ENCODE peak calls at places on chromosomes 12 and 14, in eight cellular contexts. A is GM23248, T is osteoblast, R is A549, N is transverse colon, Y is PC-3, W is body of pancreas, O is psoas muscle. P is an unnamed sample. For H3K4me1, the result is how much of the 10 kb centered on the place peaks cover.

GRCh38 chr12:81800298-81801148 is 41.4 kb upstream of the PPFIA2 start:
- DNase-seq in Y (no peak), O (no peak), R (no peak), T (no peak), A (peak), W (no peak), N (no peak), P (no peak)

GRCh38 chr14:34420547-34421150 is 41.4 kb downstream of the SPTSSA start:
- DNase-seq in T (no peak), R (no peak), A (no peak), N (no peak), W (no peak), Y (no peak), O (no peak), P (no peak)

GRCh38 chr12:103742349-103742784 is 98.7 kb downstream of the NT5DC3 start:
- DNase-seq in A (peak), Y (peak), N (peak), R (no peak), T (no peak), O (no peak), W (peak), P (no peak)

GRCh38 chr12:89768586-89769482 is 60.2 kb upstream of the ATP2B1 start:
- DNase-seq in T (peak), O (no peak), N (peak), R (peak), A (peak), Y (peak), W (no peak), P (no peak)

GRCh38 chr12:75739916-75740315 is 228.5 kb upstream of the KRR1 start:
- DNase-seq in T (no peak), W (no peak), O (no peak), R (no peak), N (no peak), Y (no peak), A (no peak), P (no peak)

GRCh38 chr12:26636710-26637328 is 196.2 kb downstream of the ITPR2 start:
- DNase-seq in R (peak), O (no peak), N (no peak), T (peak), A (peak), Y (peak), W (peak), P (no peak)

GRCh38 chr12:75120202-75120774 is 89.4 kb downstream of the KCNC2 start:
- DNase-seq in O (no peak), R (no peak), T (no peak), Y (no peak), N (no peak), W (no peak), A (no peak), P (no peak)

GRCh38 chr14:94051115-94051514 is 25.0 kb downstream of the OTUB2 start:
- DNase-seq in N (peak), O (no peak), R (no peak), A (peak), Y (peak), W (no peak), T (no peak), P (no peak)

GRCh38 chr12:19739195-19739776 is 300.0 kb downstream of the AEBP2 start:
- DNase-seq in Y (peak), R (peak), N (peak), W (peak), T (peak), A (peak), O (no peak), P (no peak)

GRCh38 chr12:79566452-79566851 is 124.3 kb downstream of the PAWR start:
- DNase-seq in A (no peak), N (no peak), R (no peak), W (no peak), T (peak), O (no peak), Y (peak), P (no peak)

GRCh38 chr12:108668532-108668931 is 34.8 kb upstream of the SELPLG start:
- DNase-seq in O (no peak), N (no peak), A (peak), T (no peak), R (no peak), Y (no peak), W (no peak), P (no peak)

GRCh38 chr12:75585309-75585708 is 73.9 kb upstream of the KRR1 start:
- DNase-seq in Y (peak), N (no peak), T (no peak), O (no peak), A (peak), R (peak), W (no peak), P (no peak)

GRCh38 chr12:114835031-114835430 is 151.1 kb upstream of the TBX3 start:
- DNase-seq in W (no peak), N (no peak), A (peak), T (no peak), Y (peak), R (no peak), O (no peak), P (no peak)

GRCh38 chr14:36807727-36808126 is 146.1 kb downstream of the PAX9 start:
- DNase-seq in Y (no peak), R (no peak), O (no peak), A (no peak), T (no peak), N (no peak), W (no peak), P (no peak)

GRCh38 chr14:65103150-65103760 is 938 bp upstream of the MAX start:
- DNase-seq in T (no peak), O (no peak), N (no peak), W (peak), Y (peak), A (peak), R (peak), P (no peak)

GRCh38 chr14:31261859-31262739 is 54.5 kb upstream of the HECTD1 start:
- DNase-seq in T (peak), A (peak), Y (peak), W (peak), N (no peak), R (no peak), O (no peak), P (no peak)

GRCh38 chr14:74634964-74635363 is 22.9 kb upstream of the LTBP2 start:
- DNase-seq in R (no peak), W (no peak), A (no peak), Y (no peak), T (no peak), N (no peak), O (no peak), P (no peak)

GRCh38 chr12:87784350-87784749 is 244.9 kb downstream of the C12orf50 start:
- DNase-seq in O (no peak), A (no peak), Y (no peak), T (no peak), W (no peak), N (no peak), R (no peak), P (no peak)

GRCh38 chr14:100117026-100117425 is 42.4 kb downstream of the DEGS2 start:
- DNase-seq in T (peak), O (peak), N (no peak), R (no peak), Y (no peak), A (no peak), W (no peak), P (no peak)

GRCh38 chr12:27807063-27807703 is 27.1 kb upstream of the MANSC4 start:
- DNase-seq in O (no peak), Y (no peak), W (no peak), N (no peak), A (no peak), T (no peak), R (no peak), P (no peak)

GRCh38 chr12:49293056-49293956 is 1.6 kb upstream of the PRPH start:
- DNase-seq in W (peak), R (no peak), Y (no peak), A (no peak), O (peak), T (peak), N (no peak), P (peak)

GRCh38 chr14:92928961-92929688 is 6.2 kb downstream of the CHGA start:
- DNase-seq in A (no peak), Y (no peak), N (no peak), W (no peak), R (no peak), T (no peak), O (no peak), P (no peak)

GRCh38 chr14:75063013-75063412 is 811 bp downstream of the ACYP1 start:
- DNase-seq in A (peak), N (no peak), Y (no peak), O (no peak), T (no peak), R (no peak), W (no peak), P (no peak)

GRCh38 chr12:4037747-4038312 is 164.6 kb upstream of the PARP11 start:
- DNase-seq in Y (peak), A (peak), T (peak), W (peak), O (no peak), R (peak), N (peak), P (no peak)

GRCh38 chr12:51926064-51926632 is 18.8 kb downstream of the ACVRL1 start:
- DNase-seq in A (no peak), Y (no peak), O (no peak), R (no peak), T (no peak), W (no peak), N (no peak), P (no peak)

GRCh38 chr12:9668141-9669018 is 1.1 kb upstream of the CLEC2D start:
- DNase-seq in A (peak), N (no peak), T (no peak), R (no peak), Y (no peak), O (no peak), W (no peak), P (no peak)

GRCh38 chr12:43079481-43079880 is 472.5 kb downstream of the ADAMTS20 start:
- DNase-seq in O (no peak), T (no peak), W (no peak), A (no peak), N (no peak), R (no peak), Y (no peak), P (no peak)

GRCh38 chr12:646303-647038 is 16.8 kb downstream of the NINJ2 start:
- DNase-seq in W (peak), R (no peak), N (no peak), A (peak), T (peak), Y (no peak), O (peak), P (peak)

GRCh38 chr12:52333321-52333720 is 12.1 kb upstream of the KRT83 start:
- DNase-seq in Y (no peak), T (no peak), W (no peak), R (no peak), A (no peak), O (no peak), N (no peak), P (no peak)

GRCh38 chr12:102548543-102548942 is 68.2 kb upstream of the IGF1 start:
- DNase-seq in T (no peak), W (peak), O (peak), Y (no peak), A (no peak), N (no peak), R (no peak), P (no peak)

GRCh38 chr14:104826858-104827172 is 25.9 kb downstream of the ZBTB42 start:
- DNase-seq in A (no peak), T (no peak), O (no peak), N (no peak), Y (no peak), R (no peak), W (no peak), P (no peak)

GRCh38 chr14:40058916-40059897 is 627.0 kb upstream of the FBXO33 start:
- DNase-seq in R (no peak), A (no peak), T (no peak), O (no peak), N (no peak), Y (peak), W (no peak), P (no peak)

GRCh38 chr12:121391619-121392324 is 8.1 kb upstream of the RNF34 start:
- DNase-seq in Y (no peak), W (no peak), O (no peak), N (peak), A (peak), R (no peak), T (no peak), P (no peak)

GRCh38 chr12:30251546-30251945 is 444.1 kb downstream of the IPO8 start:
- DNase-seq in T (no peak), O (no peak), A (no peak), N (no peak), Y (no peak), W (no peak), R (no peak), P (no peak)
- H3K4me3 ChIP-seq in T (no peak), O (no peak), A (no peak), N (no peak), Y (no peak), W (no peak), R (no peak), P (no peak)

DNA sequence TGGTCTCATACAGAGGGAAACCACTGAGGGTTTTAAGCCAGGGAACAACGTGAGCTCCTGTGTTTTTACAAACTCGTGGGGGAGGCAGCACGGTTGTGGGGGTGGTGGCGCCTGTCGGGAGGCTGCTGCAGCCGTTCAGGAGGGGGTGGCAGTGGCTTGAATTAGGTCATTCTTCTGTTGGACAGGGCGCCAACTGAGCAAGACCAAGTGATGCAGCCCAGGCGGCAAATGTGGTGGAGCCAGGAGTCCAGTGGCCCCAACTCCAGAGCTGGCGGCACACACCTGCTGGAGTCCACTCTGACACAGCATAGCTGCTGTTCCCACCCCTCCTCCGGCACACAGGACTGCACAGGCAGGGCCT is 27.8 kb downstream of the FBRSL1 start:
- DNase-seq in Y (no peak), T (no peak), O (no peak), A (no peak), N (no peak), W (peak), R (no peak), P (no peak)
- H3K4me1 ChIP-seq in Y (under half), T (under half), O (under half), A (under half), N (under half), W (half or more), R (under half), P (under half)

DNA sequence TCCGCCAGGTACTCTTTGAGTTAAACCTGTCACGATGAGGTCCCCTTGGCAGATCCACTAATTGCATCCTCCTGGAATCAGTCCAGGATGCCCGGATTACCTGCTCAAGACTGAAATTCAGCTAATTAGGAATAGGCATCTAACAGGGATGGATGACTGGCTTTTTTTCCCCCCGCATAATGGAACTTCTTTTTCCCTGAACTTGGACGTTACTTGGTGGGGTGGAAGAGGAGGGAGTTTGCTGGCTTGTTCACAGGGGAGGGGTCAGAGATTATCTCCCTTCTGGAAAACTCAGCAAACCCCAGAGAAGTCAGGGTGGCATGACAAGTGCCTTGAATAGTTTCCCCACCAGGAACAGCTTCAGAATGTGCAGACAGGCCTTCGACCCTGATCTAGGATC is 142.3 kb downstream of the SMOC1 start:
- DNase-seq in Y (no peak), W (no peak), T (no peak), O (no peak), A (no peak), N (no peak), R (no peak), P (no peak)
- H3K27ac ChIP-seq in Y (no peak), W (no peak), T (no peak), O (no peak), A (no peak), N (no peak), R (peak), P (no peak)

DNA sequence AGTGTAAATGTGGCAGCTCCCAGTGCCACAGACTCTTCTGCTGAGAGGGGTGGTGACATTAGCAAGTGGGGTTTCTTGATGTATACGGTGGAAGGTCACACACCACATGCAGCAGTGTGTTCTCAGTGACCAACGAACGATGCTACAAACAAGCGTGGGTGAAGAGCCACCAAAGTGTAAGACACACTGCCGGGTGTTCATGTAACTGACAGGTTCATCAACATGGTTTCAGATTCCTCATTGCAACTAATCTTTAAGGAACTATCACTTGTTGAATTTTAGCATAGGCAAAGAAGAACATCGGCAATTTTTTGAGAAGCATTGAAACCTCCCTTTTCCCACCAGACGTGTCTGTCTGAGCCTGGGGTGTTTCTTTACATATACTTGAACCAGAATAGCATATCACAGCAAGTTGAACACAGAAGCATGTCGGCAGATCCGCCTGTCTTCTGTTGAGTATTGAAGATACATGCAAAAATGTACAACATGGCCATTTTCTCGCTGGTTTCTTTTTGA is 58.8 kb downstream of the PPP2R5C start:
- DNase-seq in R (no peak), W (no peak), A (no peak), Y (no peak), N (no peak), O (no peak), T (no peak), P (no peak)
- H3K4me3 ChIP-seq in R (no peak), W (no peak), A (no peak), Y (no peak), N (no peak), O (no peak), T (no peak), P (no peak)

GRCh38 chr12:64670856-64671639 is 60.8 kb downstream of the RASSF3 start:
- DNase-seq in A (peak), N (peak), T (peak), Y (peak), O (no peak), R (no peak), W (peak), P (no peak)
- H3K4me1 ChIP-seq in A (under half), N (half or more), T (under half), Y (half or more), O (under half), R (half or more), W (half or more), P (under half)

GRCh38 chr12:62725781-62726180 is 209.2 kb downstream of the PPM1H start:
- DNase-seq in A (no peak), O (no peak), R (no peak), N (no peak), T (no peak), Y (peak), W (no peak), P (no peak)
- H3K27ac ChIP-seq in A (peak), O (no peak), R (peak), N (no peak), T (peak), Y (peak), W (no peak), P (no peak)

GRCh38 chr14:99067927-99068326 is 204.1 kb downstream of the BCL11B start:
- DNase-seq in N (no peak), Y (no peak), R (no peak), O (no peak), W (no peak), A (no peak), T (no peak), P (no peak)
- H3K4me3 ChIP-seq in N (no peak), Y (no peak), R (no peak), O (no peak), W (no peak), A (no peak), T (no peak), P (no peak)

GRCh38 chr14:24315243-24315806 is 4.0 kb downstream of the LTB4R start:
- DNase-seq in W (no peak), A (no peak), O (no peak), N (no peak), Y (no peak), T (peak), R (no peak), P (peak)
- H3K4me1 ChIP-seq in W (under half), A (under half), O (under half), N (under half), Y (under half), T (under half), R (under half), P (under half)

DNA sequence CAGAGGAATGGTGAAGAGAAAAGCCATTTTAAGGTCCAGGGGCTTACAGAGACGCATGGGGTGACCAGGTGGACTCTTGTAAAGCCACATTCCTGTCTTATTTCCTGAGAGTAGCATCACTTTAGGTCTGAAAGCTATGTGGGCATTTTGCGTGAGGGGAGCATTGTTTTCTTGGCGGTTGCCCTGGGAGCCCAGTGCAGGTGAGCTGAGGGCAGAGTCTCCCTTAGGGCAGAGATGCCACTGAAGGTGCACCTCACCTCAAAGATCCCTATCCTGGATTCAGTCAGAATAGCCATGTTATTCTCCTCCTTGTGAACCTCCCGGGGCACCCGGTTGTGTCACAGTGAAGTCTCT is 12.4 kb downstream of the GLRX5 start:
- DNase-seq in O (no peak), Y (no peak), W (no peak), R (no peak), T (no peak), A (no peak), N (no peak), P (no peak)
- H3K27ac ChIP-seq in O (no peak), Y (no peak), W (peak), R (no peak), T (no peak), A (no peak), N (no peak), P (no peak)

DNA sequence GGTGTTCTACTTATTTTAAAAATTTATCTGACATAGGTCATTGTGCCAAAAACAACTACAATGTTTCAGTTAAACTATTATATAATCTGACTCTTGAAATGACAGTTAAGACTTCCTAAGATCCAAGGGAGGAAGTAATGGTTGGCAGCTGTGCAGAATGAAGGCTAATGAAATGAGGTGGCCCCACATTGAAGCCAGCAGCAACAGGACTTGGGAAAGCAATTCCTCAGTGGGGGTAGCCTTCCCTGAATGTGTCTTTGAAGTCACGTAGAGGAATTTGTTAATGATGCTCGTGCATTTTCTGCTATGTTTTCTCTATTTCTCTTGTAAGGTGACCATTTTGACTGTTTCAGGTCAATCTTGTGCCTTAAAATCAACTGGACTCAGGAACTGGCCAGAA is 162.4 kb upstream of the DAAM1 start:
- DNase-seq in O (no peak), T (no peak), N (no peak), R (no peak), Y (no peak), A (peak), W (no peak), P (no peak)
- H3K4me3 ChIP-seq in O (no peak), T (no peak), N (no peak), R (no peak), Y (no peak), A (no peak), W (no peak), P (no peak)

P was measured in aorta.